ENCODE peak calls at places on chromosomes 3 and 15, in seven cellular contexts. R is AG04449, I is kidney, T is hepatocyte, K is heart right ventricle, H is astrocyte of the spinal cord, F is IMR-90. B is an unnamed sample.

GRCh38 chr15:62280625-62281024 is 115.5 kb upstream of the C2CD4B start:
- DNase-seq in R (no peak), I (no peak), T (no peak), K (no peak), H (no peak), F (no peak), B (no peak)

GRCh38 chr3:37824090-37824953 is 37.4 kb upstream of the CTDSPL start:
- DNase-seq in R (no peak), I (no peak), T (no peak), K (no peak), H (no peak), F (no peak), B (no peak)

GRCh38 chr3:31448035-31448881 is 84.5 kb upstream of the STT3B start:
- DNase-seq in R (no peak), I (no peak), T (peak), K (no peak), H (peak), F (peak), B (no peak)

GRCh38 chr3:12224181-12225147 is 64.4 kb upstream of the PPARG start:
- DNase-seq in R (no peak), I (no peak), T (peak), K (no peak), H (peak), F (peak), B (no peak)

GRCh38 chr3:119664850-119665379 is 4.5 kb upstream of the POPDC2 start:
- DNase-seq in R (no peak), I (no peak), T (peak), K (no peak), H (no peak), F (peak), B (no peak)

GRCh38 chr15:66827039-66827697 is 125.1 kb downstream of the SMAD6 start:
- DNase-seq in R (no peak), I (peak), T (no peak), K (no peak), H (no peak), F (no peak), B (no peak)

GRCh38 chr15:72182673-72183072 is 14.9 kb downstream of the GRAMD2A start:
- DNase-seq in R (no peak), I (no peak), T (no peak), K (no peak), H (no peak), F (no peak), B (no peak)

GRCh38 chr3:79074558-79074957 is 693.2 kb downstream of the ROBO1 start:
- DNase-seq in R (no peak), I (no peak), T (no peak), K (no peak), H (no peak), F (no peak), B (no peak)

GRCh38 chr3:15783361-15783969 is 14.3 kb downstream of the ANKRD28 start:
- DNase-seq in R (no peak), I (no peak), T (no peak), K (no peak), H (peak), F (peak), B (no peak)

GRCh38 chr3:101131767-101132166 is 138.5 kb upstream of the ABI3BP start:
- DNase-seq in R (no peak), I (no peak), T (no peak), K (no peak), H (no peak), F (no peak), B (no peak)

GRCh38 chr3:37639922-37640321 is 221.8 kb upstream of the CTDSPL start:
- DNase-seq in R (no peak), I (no peak), T (no peak), K (no peak), H (no peak), F (no peak), B (no peak)

GRCh38 chr3:175386630-175387029 is 527.5 kb downstream of the NAALADL2 start:
- DNase-seq in R (peak), I (no peak), T (no peak), K (no peak), H (peak), F (peak), B (no peak)

GRCh38 chr3:149376728-149377407 is 581 bp downstream of the TM4SF1 start:
- DNase-seq in R (no peak), I (no peak), T (no peak), K (peak), H (peak), F (peak), B (no peak)

GRCh38 chr15:38684461-38685000 is 119.9 kb upstream of the RASGRP1 start:
- DNase-seq in R (no peak), I (no peak), T (no peak), K (no peak), H (no peak), F (no peak), B (no peak)

GRCh38 chr3:124859025-124859424 is 28.1 kb downstream of the ITGB5 start:
- DNase-seq in R (peak), I (no peak), T (peak), K (peak), H (peak), F (peak), B (peak)

GRCh38 chr3:98333989-98334606 is 19.6 kb upstream of the OR5K4 start:
- DNase-seq in R (no peak), I (no peak), T (no peak), K (no peak), H (no peak), F (peak), B (no peak)

GRCh38 chr15:41182266-41182665 is 48.3 kb downstream of the EXD1 start:
- DNase-seq in R (no peak), I (no peak), T (no peak), K (no peak), H (no peak), F (no peak), B (peak)

GRCh38 chr15:90883971-90884718 is at the start of gene FES:
- DNase-seq in R (no peak), I (peak), T (peak), K (peak), H (peak), F (peak), B (no peak)

GRCh38 chr15:76380249-76380648 is 43.7 kb downstream of the ISL2 start:
- DNase-seq in R (no peak), I (no peak), T (no peak), K (no peak), H (no peak), F (no peak), B (no peak)

GRCh38 chr15:87949934-87950298 is 306.6 kb downstream of the NTRK3 start:
- DNase-seq in R (no peak), I (no peak), T (no peak), K (no peak), H (no peak), F (no peak), B (no peak)

GRCh38 chr3:136106101-136106500 is 90.0 kb downstream of the MSL2 start:
- DNase-seq in R (no peak), I (no peak), T (no peak), K (no peak), H (no peak), F (no peak), B (no peak)

GRCh38 chr3:139893264-139893962 is 41.6 kb upstream of the CLSTN2 start:
- DNase-seq in R (no peak), I (no peak), T (no peak), K (peak), H (no peak), F (no peak), B (peak)

GRCh38 chr3:196915375-196915774 is 27.0 kb downstream of the NCBP2 start:
- DNase-seq in R (no peak), I (no peak), T (no peak), K (no peak), H (no peak), F (no peak), B (no peak)

DNA sequence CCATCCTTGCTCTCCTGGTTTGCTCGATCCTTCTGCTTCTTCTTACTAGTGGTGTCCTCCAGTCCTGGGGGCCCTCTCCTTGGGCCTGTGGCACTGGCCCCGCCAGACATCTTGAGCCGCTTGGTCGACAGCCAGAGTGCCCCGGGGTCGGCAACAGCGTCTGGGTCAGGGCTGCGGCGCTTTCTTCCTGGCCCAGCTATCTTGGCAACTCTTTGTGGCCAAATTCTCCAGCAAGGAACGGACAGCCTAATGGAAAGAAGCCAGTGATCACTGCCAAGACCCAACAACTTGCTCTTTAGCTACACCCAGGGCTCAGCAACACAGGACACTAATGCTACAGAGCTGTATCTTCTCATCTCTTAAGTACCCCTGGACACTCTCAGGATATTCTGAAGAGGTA is 1.6 kb downstream of the USP19 start:
- DNase-seq in R (no peak), I (no peak), T (no peak), K (no peak), H (no peak), F (no peak), B (no peak)
- H3K4me3 ChIP-seq in R (no peak), I (peak), T (no peak), K (no peak), H (no peak), F (no peak), B (no peak)

DNA sequence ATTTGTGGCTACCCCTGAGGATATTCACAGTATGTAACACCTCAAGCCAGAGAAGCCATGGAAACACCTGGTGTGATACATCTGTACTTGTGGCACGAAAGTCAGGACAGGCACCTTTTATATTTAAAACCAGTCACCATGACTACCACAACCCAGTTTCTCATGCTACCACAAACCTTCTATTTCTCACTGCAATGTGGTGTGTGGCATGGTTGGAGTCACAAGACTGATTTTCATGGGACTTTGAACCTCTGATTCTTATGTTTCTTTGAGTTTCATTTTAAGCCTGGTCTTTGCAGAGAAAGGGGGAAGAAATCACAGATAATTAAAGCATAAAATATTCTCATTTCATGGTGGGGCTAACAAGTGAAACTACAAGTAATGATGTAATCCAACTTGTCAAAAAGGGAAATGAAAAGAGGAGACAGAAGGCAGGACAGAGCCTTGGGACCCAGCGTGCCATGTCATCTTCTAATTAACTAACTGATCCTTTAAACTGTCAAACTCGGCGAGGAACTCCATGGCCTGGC is 175.9 kb downstream of the PDZRN3 start:
- DNase-seq in R (no peak), I (no peak), T (no peak), K (no peak), H (no peak), F (no peak), B (no peak)
- H3K4me3 ChIP-seq in R (no peak), I (peak), T (no peak), K (no peak), H (no peak), F (no peak), B (no peak)

GRCh38 chr3:114404590-114404989 is 110.8 kb downstream of the TIGIT start:
- DNase-seq in R (no peak), I (no peak), T (no peak), K (no peak), H (peak), F (peak), B (no peak)

GRCh38 chr3:114405202-114405601 is 111.4 kb downstream of the TIGIT start:
- DNase-seq in R (no peak), I (no peak), T (no peak), K (no peak), H (no peak), F (no peak), B (no peak)

GRCh38 chr3:114402852-114403251 is 109.0 kb downstream of the TIGIT start:
- DNase-seq in R (no peak), I (no peak), T (no peak), K (no peak), H (no peak), F (no peak), B (no peak)

GRCh38 chr3:114401346-114401745 is 107.5 kb downstream of the TIGIT start:
- DNase-seq in R (no peak), I (no peak), T (no peak), K (no peak), H (no peak), F (no peak), B (no peak)

GRCh38 chr3:114400369-114400768 is 106.5 kb downstream of the TIGIT start:
- DNase-seq in R (no peak), I (no peak), T (no peak), K (no peak), H (no peak), F (no peak), B (no peak)
- H3K4me3 ChIP-seq in R (no peak), I (no peak), T (no peak), K (peak), H (no peak), F (no peak), B (no peak)

GRCh38 chr3:146803746-146804145 is 198.6 kb upstream of the PLSCR5 start:
- DNase-seq in R (peak), I (no peak), T (no peak), K (no peak), H (peak), F (peak), B (no peak)
- H3K4me3 ChIP-seq in R (no peak), I (no peak), T (no peak), K (no peak), H (no peak), F (no peak), B (no peak)

GRCh38 chr3:167936010-167936409 is 159.7 kb downstream of the GOLIM4 start:
- DNase-seq in R (no peak), I (no peak), T (no peak), K (peak), H (no peak), F (no peak), B (no peak)

GRCh38 chr3:167940241-167940640 is 155.5 kb downstream of the GOLIM4 start:
- DNase-seq in R (no peak), I (no peak), T (no peak), K (no peak), H (no peak), F (no peak), B (no peak)

GRCh38 chr3:167938516-167938915 is 157.2 kb downstream of the GOLIM4 start:
- DNase-seq in R (no peak), I (no peak), T (no peak), K (no peak), H (no peak), F (no peak), B (no peak)

GRCh38 chr3:167941234-167941995 is 154.3 kb downstream of the GOLIM4 start:
- DNase-seq in R (no peak), I (no peak), T (peak), K (peak), H (peak), F (peak), B (peak)
- H3K4me3 ChIP-seq in R (no peak), I (no peak), T (no peak), K (no peak), H (no peak), F (no peak), B (no peak)

GRCh38 chr3:8959683-8960082 is 3.6 kb downstream of the RAD18 start:
- DNase-seq in R (no peak), I (no peak), T (no peak), K (no peak), H (no peak), F (no peak), B (no peak)
- H3K4me3 ChIP-seq in R (no peak), I (no peak), T (no peak), K (no peak), H (no peak), F (no peak), B (no peak)